ENCODE peak calls at places on chromosomes 4 and X, in nine cellular contexts. T is breast epithelium, W is A549, B is suprapubic skin, J is heart left ventricle, S is sigmoid colon, P is tibial nerve, Y is spleen, V is Peyer's patch. A is an unnamed sample. For H3K4me1, the result is how much of the 10 kb centered on the place peaks cover.

GRCh38 chrX:133516691-133517090 is 101.4 kb upstream of the GPC4 start:
- DNase-seq in B (no peak), S (no peak), J (no peak), T (no peak), W (no peak), P (no peak), V (no peak), Y (no peak), A (no peak)

GRCh38 chr4:144584428-144584827 is 61.5 kb upstream of the HHIP start:
- DNase-seq in V (no peak), J (no peak), S (no peak), W (no peak), Y (no peak), T (no peak), B (no peak), P (no peak), A (no peak)

GRCh38 chrX:149383852-149384251 is 121.3 kb downstream of the IDS start:
- DNase-seq in P (no peak), Y (no peak), T (no peak), W (no peak), J (no peak), S (no peak), B (no peak), V (no peak), A (no peak)

GRCh38 chr4:10733486-10733885 is 48.9 kb upstream of the CLNK start:
- DNase-seq in S (no peak), J (no peak), W (no peak), B (no peak), V (no peak), T (no peak), Y (no peak), P (no peak), A (no peak)

GRCh38 chrX:75038925-75039324 is 113.7 kb upstream of the NEXMIF start:
- DNase-seq in Y (no peak), B (no peak), W (peak), J (no peak), V (no peak), P (no peak), T (no peak), S (no peak), A (no peak)

GRCh38 chr4:103046416-103047290 is 27.1 kb upstream of the SLC9B1 start:
- DNase-seq in T (no peak), J (no peak), W (peak), Y (no peak), P (no peak), B (no peak), S (no peak), V (no peak), A (peak)

GRCh38 chrX:103953353-103953752 is 9.1 kb upstream of the TMSB15B start:
- DNase-seq in Y (no peak), V (no peak), T (no peak), B (no peak), P (no peak), S (peak), W (no peak), J (no peak), A (no peak)

GRCh38 chrX:87578978-87579377 is 61.4 kb downstream of the KLHL4 start:
- DNase-seq in B (no peak), Y (no peak), P (no peak), W (no peak), S (no peak), V (no peak), T (no peak), J (no peak), A (no peak)

GRCh38 chr4:25787891-25788331 is 74.9 kb downstream of the SEL1L3 start:
- DNase-seq in V (no peak), S (no peak), Y (no peak), W (no peak), T (no peak), P (no peak), J (no peak), B (no peak), A (peak)

GRCh38 chr4:66911898-66912297 is 633.4 kb downstream of the CENPC start:
- DNase-seq in T (no peak), J (no peak), B (no peak), V (no peak), S (no peak), W (no peak), Y (no peak), P (no peak), A (no peak)

GRCh38 chrX:136658151-136658550 is 10.2 kb downstream of the CD40LG start:
- DNase-seq in T (no peak), W (no peak), J (no peak), P (no peak), V (no peak), Y (no peak), B (no peak), S (no peak), A (no peak)

GRCh38 chr4:1614049-1614448 is 70.1 kb downstream of the FAM53A start:
- DNase-seq in W (no peak), P (no peak), V (no peak), B (no peak), J (no peak), T (no peak), S (no peak), Y (peak), A (no peak)
- H3K27ac ChIP-seq in W (no peak), P (no peak), V (no peak), B (no peak), J (no peak), T (no peak), S (no peak), Y (no peak), A (no peak)

GRCh38 chr4:81756042-81756441 is 284.3 kb upstream of the RASGEF1B start:
- DNase-seq in B (no peak), J (no peak), T (no peak), V (no peak), Y (no peak), S (no peak), P (no peak), W (no peak), A (no peak)
- H3K4me1 ChIP-seq in B (under half), J (under half), T (under half), V (under half), Y (under half), S (under half), P (under half), W (under half), A (under half)

DNA sequence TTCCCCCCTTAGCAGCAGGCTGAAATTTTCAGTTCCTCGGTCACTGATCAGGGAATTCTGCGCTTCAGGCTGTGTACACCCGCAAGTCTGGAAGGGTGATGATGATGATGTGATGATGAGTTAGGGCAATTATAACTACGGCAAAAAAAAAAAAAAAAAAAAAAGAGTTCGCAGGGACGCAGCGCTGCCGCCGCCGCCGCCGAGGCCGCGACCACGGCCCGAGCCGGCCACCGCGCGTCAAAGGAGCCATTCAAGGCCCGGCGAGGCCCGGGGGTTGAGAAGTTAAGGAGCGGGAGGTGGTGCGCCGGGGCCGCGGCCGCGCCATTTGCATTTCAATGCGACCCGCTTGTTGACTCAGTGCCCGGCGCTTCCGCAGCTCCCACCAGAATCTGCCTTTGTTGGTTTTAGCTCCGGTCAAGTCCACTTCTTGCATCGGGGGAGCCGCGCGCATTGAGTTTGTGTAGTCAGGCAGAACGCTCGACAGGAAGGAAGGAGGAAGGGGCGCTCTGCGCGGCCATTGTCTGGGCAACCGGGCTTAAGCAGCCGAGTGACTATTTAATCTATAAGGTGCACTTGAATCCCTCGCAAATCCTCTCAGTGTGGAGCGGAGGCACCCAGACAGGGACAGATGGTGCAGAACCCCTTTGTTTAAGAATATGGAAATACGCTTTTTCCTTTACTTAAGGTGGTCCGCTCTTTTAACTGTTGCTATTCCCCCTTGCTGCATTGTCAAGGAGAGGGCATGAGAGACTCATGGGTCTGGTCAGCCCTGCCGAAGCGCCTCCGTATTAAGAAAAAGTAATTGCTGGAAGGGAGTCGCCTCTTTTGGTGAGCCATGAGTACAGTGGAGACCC is 109.1 kb downstream of the SPRY1 start:
- DNase-seq in Y (peak), J (peak), S (peak), V (peak), T (peak), P (peak), W (peak), B (peak), A (peak)
- TF ChIP-seq POLR2A in Y (no peak), J (no peak), S (no peak), V (no peak), T (no peak), P (no peak), W (no peak), B (no peak), A (no peak)

GRCh38 chr4:44019721-44020120 is 428.9 kb downstream of the KCTD8 start:
- DNase-seq in W (no peak), B (no peak), P (no peak), V (no peak), T (no peak), J (no peak), S (no peak), Y (no peak), A (no peak)

GRCh38 chr4:44025376-44026020 is 423.1 kb downstream of the KCTD8 start:
- DNase-seq in J (no peak), S (no peak), Y (no peak), T (no peak), P (no peak), B (no peak), W (no peak), V (no peak), A (no peak)
- H3K27ac ChIP-seq in J (peak), S (no peak), Y (no peak), T (no peak), P (no peak), B (no peak), W (no peak), V (no peak), A (no peak)

GRCh38 chr4:81836716-81837115 is 365.0 kb upstream of the RASGEF1B start:
- DNase-seq in Y (no peak), J (no peak), B (no peak), V (no peak), S (no peak), W (no peak), T (no peak), P (no peak), A (no peak)
- H3K4me1 ChIP-seq in Y (under half), J (under half), B (under half), V (under half), S (under half), W (under half), T (under half), P (under half), A (under half)

GRCh38 chrX:30887288-30887687 is 1.8 kb downstream of the TAB3 start:
- DNase-seq in Y (no peak), T (no peak), V (no peak), J (no peak), W (no peak), P (no peak), S (no peak), B (no peak), A (no peak)

GRCh38 chrX:30887721-30888120 is 1.3 kb downstream of the TAB3 start:
- DNase-seq in Y (no peak), W (no peak), V (no peak), T (no peak), B (no peak), S (no peak), J (no peak), P (no peak), A (no peak)

GRCh38 chrX:30888526-30889146 is 418 bp downstream of the TAB3 start:
- DNase-seq in P (no peak), V (no peak), W (no peak), T (no peak), Y (no peak), B (no peak), J (no peak), S (peak), A (no peak)

GRCh38 chrX:30892591-30892990 is 3.5 kb upstream of the TAB3 start:
- DNase-seq in W (no peak), S (no peak), T (no peak), J (no peak), Y (no peak), V (no peak), P (no peak), B (no peak), A (no peak)

GRCh38 chrX:30889147-30890125 is at the start of gene TAB3:
- DNase-seq in T (peak), J (peak), W (peak), B (peak), Y (peak), P (peak), S (peak), V (peak), A (peak)
- TF ChIP-seq POLR2A in T (no peak), J (no peak), W (peak), B (peak), Y (no peak), P (peak), S (no peak), V (peak), A (peak)

DNA sequence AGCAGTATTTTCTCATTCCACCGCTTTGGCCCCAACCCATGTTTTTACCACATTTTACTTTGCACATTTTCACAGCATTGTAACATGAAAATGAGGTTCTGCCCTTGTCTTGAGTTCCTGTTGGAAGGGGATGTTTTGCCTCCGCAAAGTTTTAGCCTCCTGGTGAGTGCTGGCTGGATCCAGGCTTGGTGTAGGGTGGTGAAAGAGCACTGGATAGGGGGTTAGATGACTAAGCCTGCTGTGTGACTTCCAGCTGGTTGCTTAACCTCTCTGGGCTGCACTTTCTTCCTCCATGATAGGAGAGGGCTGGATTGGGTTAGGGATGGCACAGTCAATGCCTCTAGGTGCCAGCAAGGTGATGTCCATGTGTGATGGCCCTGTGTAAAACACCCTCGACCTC is 28.9 kb downstream of the CYTL1 start:
- DNase-seq in P (no peak), J (no peak), W (no peak), T (no peak), V (no peak), Y (no peak), S (peak), B (no peak), A (no peak)
- H3K27ac ChIP-seq in P (peak), J (no peak), W (peak), T (peak), V (no peak), Y (peak), S (peak), B (peak), A (no peak)

GRCh38 chrX:107675365-107675654 is 47.0 kb downstream of the PRPS1 start:
- DNase-seq in J (no peak), P (no peak), Y (no peak), T (no peak), W (no peak), S (no peak), V (no peak), B (no peak), A (no peak)
- H3K4me1 ChIP-seq in J (under half), P (under half), Y (half or more), T (under half), W (under half), S (under half), V (under half), B (under half), A (under half)

DNA sequence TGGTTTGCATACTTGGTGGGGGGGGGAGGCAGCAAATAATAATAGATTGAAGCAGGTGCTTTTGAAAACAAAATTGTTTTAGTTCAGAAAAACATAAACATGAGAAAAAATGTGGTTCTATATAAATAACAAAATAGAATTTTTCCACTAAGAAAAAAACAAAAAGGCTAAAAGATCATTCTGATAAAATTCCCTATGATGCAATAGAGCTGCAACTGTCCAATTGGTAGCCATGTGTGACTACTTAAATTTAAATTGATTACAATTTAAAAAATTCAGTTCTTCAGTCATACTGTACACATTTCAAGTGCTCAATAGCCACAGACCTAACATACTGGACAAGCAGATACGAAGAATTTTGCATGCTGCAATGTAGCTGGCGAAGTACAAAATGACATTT is 11.0 kb downstream of the TRMT10A start:
- DNase-seq in V (no peak), P (no peak), J (no peak), S (no peak), W (no peak), Y (no peak), B (no peak), T (no peak), A (no peak)
- TF ChIP-seq POLR2A in V (no peak), P (no peak), J (no peak), S (no peak), W (no peak), Y (no peak), B (no peak), T (no peak), A (no peak)

GRCh38 chrX:154352012-154352401 is 22.4 kb downstream of the FLNA start:
- DNase-seq in T (no peak), Y (no peak), B (no peak), J (no peak), V (no peak), S (peak), W (no peak), P (no peak), A (no peak)

GRCh38 chrX:154349979-154350378 is 24.5 kb downstream of the FLNA start:
- DNase-seq in B (no peak), P (no peak), S (no peak), Y (no peak), V (no peak), T (no peak), J (no peak), W (peak), A (no peak)

GRCh38 chrX:154350429-154351182 is 23.8 kb downstream of the FLNA start:
- DNase-seq in J (no peak), V (no peak), P (no peak), S (no peak), T (no peak), B (no peak), Y (no peak), W (peak), A (no peak)

GRCh38 chrX:154352466-154352865 is 22.0 kb downstream of the FLNA start:
- DNase-seq in B (no peak), Y (no peak), W (peak), T (no peak), J (no peak), V (no peak), S (no peak), P (no peak), A (no peak)

DNA sequence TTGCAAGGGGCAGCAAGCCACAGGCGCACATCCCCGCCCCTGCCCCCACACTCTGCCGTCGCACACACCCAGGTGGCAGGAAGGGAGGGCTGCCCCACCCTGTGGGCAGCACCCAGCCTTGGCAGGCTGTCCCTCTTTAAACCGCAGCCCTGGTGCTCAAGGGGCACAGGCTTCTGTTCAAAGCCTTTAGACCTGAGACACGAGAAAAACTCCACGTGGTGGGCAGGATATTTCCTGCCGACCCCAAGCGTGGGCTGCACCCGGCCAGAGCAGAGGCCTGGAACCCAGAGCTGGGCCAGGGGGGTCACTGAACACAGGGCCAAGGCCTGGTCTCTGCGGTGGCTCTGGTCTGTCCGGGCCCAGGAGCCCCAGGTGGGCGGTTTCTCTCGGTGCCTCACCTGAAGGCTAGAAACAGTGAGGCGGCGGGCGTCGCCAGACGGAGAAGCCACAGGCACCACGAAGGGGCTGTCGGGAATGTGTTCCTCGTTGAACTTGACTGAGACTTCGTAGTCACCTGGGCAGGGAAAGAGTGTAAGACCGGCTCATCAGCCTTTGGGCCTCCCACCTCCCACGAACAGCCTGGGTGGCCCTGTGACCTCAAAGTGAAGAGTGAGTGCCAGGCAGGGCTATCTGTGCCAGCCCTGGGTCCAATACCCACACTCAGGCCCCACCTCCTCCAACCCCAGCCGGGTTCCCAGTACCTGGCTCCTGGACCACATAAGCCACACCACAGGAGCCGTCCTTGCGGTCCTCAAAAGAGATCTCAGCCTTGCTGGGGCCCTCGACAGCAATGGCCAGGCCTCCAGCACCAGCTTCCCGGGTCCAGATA is 23.0 kb downstream of the FLNA start:
- DNase-seq in P (no peak), S (no peak), V (no peak), W (peak), T (no peak), B (no peak), Y (peak), J (no peak), A (no peak)
- H3K27ac ChIP-seq in P (no peak), S (peak), V (peak), W (no peak), T (peak), B (peak), Y (peak), J (no peak), A (no peak)

A was measured in body of pancreas.